ENCODE peak calls at places on chromosomes 13 and 19, in six cellular contexts. T, Y, W, V, D and P are unnamed samples.

GRCh38 chr13:40453666-40454030 is 212.8 kb downstream of the FOXO1 start:
- DNase-seq in T (no peak), Y (no peak), W (no peak), V (no peak), D (no peak), P (peak; percentile 97)

GRCh38 chr19:31351212-31352193 is 2.3 kb upstream of the TSHZ3 start:
- DNase-seq in T (no peak), Y (peak; percentile 19), W (no peak), V (peak; percentile 73), D (no peak), P (peak; percentile 29)

GRCh38 chr19:2636142-2636896 is 66.2 kb downstream of the GNG7 start:
- DNase-seq in T (no peak), Y (no peak), W (no peak), V (no peak), D (no peak), P (no peak)

GRCh38 chr19:19062454-19063182 is 1.2 kb upstream of the SLC25A42 start:
- DNase-seq in T (no peak), Y (no peak), W (no peak), V (no peak), D (no peak), P (peak; percentile 87)

GRCh38 chr13:54387607-54388006 is 1359.0 kb downstream of the OLFM4 start:
- DNase-seq in T (no peak), Y (no peak), W (no peak), V (no peak), D (no peak), P (no peak)

GRCh38 chr19:2271516-2272103 is 10.4 kb downstream of the PEAK3 start:
- DNase-seq in T (no peak), Y (peak; percentile 51), W (no peak), V (no peak), D (no peak), P (peak; percentile 75)

GRCh38 chr19:56309511-56310185 is 5.0 kb downstream of the ZSCAN5A start:
- DNase-seq in T (peak; percentile 42), Y (peak; percentile 25), W (peak; percentile 27), V (peak; percentile 94), D (no peak), P (peak; percentile 7)

GRCh38 chr19:32650671-32651070 is 24.3 kb downstream of the ANKRD27 start:
- DNase-seq in T (no peak), Y (no peak), W (no peak), V (no peak), D (no peak), P (no peak)

GRCh38 chr13:42011601-42012401 is 36.6 kb upstream of the DGKH start:
- DNase-seq in T (no peak), Y (no peak), W (no peak), V (peak; percentile 75), D (no peak), P (no peak)

GRCh38 chr19:7602240-7602934 is 6.7 kb downstream of the CAMSAP3 start:
- DNase-seq in T (no peak), Y (no peak), W (no peak), V (no peak), D (no peak), P (no peak)